ENCODE peak calls at places on chromosomes 2 and 18, in ten cellular contexts. U is left lung; J is bronchial epithelial cell; F is tibial artery; I is fibroblast of lung; R is stomach; K is prostate gland; M is CD4-positive, alpha-beta T cell; L is cardiac muscle cell; E is hepatocyte. D is an unnamed sample.

GRCh38 chr2:231300722-231301076 is 94.8 kb upstream of the B3GNT7 start:
- DNase-seq in K (no peak), L (no peak), R (no peak), I (no peak), U (no peak), E (no peak), M (no peak), F (no peak), J (no peak), D (no peak)

GRCh38 chr2:168751104-168751768 is 51.2 kb upstream of the NOSTRIN start:
- DNase-seq in M (peak; percentile 7), L (no peak), E (no peak), K (no peak), F (no peak), J (no peak), I (no peak), R (no peak), U (no peak), D (no peak)

GRCh38 chr18:40355701-40356100 is 1599.3 kb upstream of the PIK3C3 start:
- DNase-seq in I (peak; percentile 48), E (no peak), U (no peak), M (no peak), F (no peak), R (no peak), L (no peak), J (peak; percentile 54), K (no peak), D (no peak)

GRCh38 chr2:229296016-229296415 is 24.9 kb upstream of the PID1 start:
- DNase-seq in I (no peak), F (no peak), J (no peak), M (no peak), K (no peak), E (no peak), R (no peak), L (no peak), U (no peak), D (no peak)

GRCh38 chr2:5666798-5667197 is 25.4 kb upstream of the SOX11 start:
- DNase-seq in K (no peak), I (peak; percentile 41), J (no peak), U (no peak), R (no peak), E (no peak), M (no peak), F (no peak), L (no peak), D (no peak)

GRCh38 chr18:24793742-24794141 is 333.3 kb downstream of the HRH4 start:
- DNase-seq in J (no peak), M (no peak), L (no peak), F (no peak), E (no peak), R (no peak), K (no peak), U (no peak), I (no peak), D (no peak)

GRCh38 chr18:55289775-55290174 is 298.2 kb downstream of the TCF4 start:
- DNase-seq in M (no peak), K (no peak), E (no peak), F (no peak), I (no peak), U (no peak), L (no peak), J (no peak), R (no peak), D (no peak)

GRCh38 chr2:157932480-157933205 is 56.5 kb upstream of the ACVR1 start:
- DNase-seq in J (no peak), I (peak; percentile 28), R (no peak), L (no peak), E (peak; percentile 18), U (no peak), F (no peak), M (no peak), K (no peak), D (no peak)

GRCh38 chr2:23509593-23510295 is 124.8 kb downstream of the KLHL29 start:
- DNase-seq in F (no peak), L (no peak), E (no peak), K (no peak), U (no peak), R (no peak), J (no peak), M (no peak), I (no peak), D (no peak)

GRCh38 chr2:69192176-69192945 is 179.4 kb downstream of the ANTXR1 start:
- DNase-seq in U (no peak), L (no peak), K (no peak), J (no peak), E (no peak), R (no peak), M (no peak), I (peak; percentile 69), F (no peak), D (no peak)

GRCh38 chr2:50831666-50832065 is 200.3 kb downstream of the NRXN1 start:
- DNase-seq in J (no peak), K (no peak), E (no peak), M (no peak), I (no peak), L (no peak), U (no peak), F (no peak), R (no peak), D (no peak)

GRCh38 chr2:128573116-128573515 is 254.4 kb upstream of the HS6ST1 start:
- DNase-seq in F (no peak), I (no peak), E (no peak), R (no peak), L (no peak), J (no peak), M (no peak), K (no peak), U (no peak), D (no peak)

GRCh38 chr2:212242739-212243138 is 295.9 kb downstream of the ERBB4 start:
- DNase-seq in I (no peak), R (no peak), K (no peak), M (no peak), U (no peak), F (no peak), J (no peak), E (no peak), L (peak; percentile 10), D (no peak)

GRCh38 chr2:151900261-151900660 is 72.0 kb upstream of the ARL5A start:
- DNase-seq in R (no peak), K (no peak), J (no peak), I (no peak), U (no peak), L (no peak), M (no peak), F (no peak), E (no peak), D (no peak)

GRCh38 chr2:197086500-197086899 is 160.0 kb upstream of the PGAP1 start:
- DNase-seq in K (no peak), I (no peak), U (no peak), J (no peak), F (no peak), E (no peak), R (no peak), M (no peak), L (no peak), D (no peak)
- TF ChIP-seq CTCF in K (no peak), I (no peak), U (no peak), J (no peak), F (no peak), E (no peak), R (no peak), M (no peak), L (no peak), D (no peak)

GRCh38 chr2:120577896-120578295 is 157.8 kb upstream of the GLI2 start:
- DNase-seq in K (no peak), U (no peak), R (no peak), F (no peak), J (no peak), L (no peak), E (no peak), M (no peak), I (no peak), D (peak; percentile 3)

GRCh38 chr2:120578576-120579352 is 156.9 kb upstream of the GLI2 start:
- DNase-seq in U (no peak), K (no peak), R (no peak), I (no peak), E (no peak), F (no peak), M (no peak), L (no peak), J (no peak), D (peak; percentile 41)

GRCh38 chr2:120579916-120580685 is 155.6 kb upstream of the GLI2 start:
- DNase-seq in I (no peak), F (no peak), U (no peak), R (no peak), L (no peak), K (no peak), E (no peak), J (no peak), M (no peak), D (peak; percentile 3)

GRCh38 chr2:120576509-120577474 is 158.9 kb upstream of the GLI2 start:
- DNase-seq in K (no peak), U (no peak), E (no peak), M (no peak), J (peak; percentile 20), F (no peak), I (peak; percentile 19), L (no peak), R (peak; percentile 39), D (peak; percentile 76)

DNA sequence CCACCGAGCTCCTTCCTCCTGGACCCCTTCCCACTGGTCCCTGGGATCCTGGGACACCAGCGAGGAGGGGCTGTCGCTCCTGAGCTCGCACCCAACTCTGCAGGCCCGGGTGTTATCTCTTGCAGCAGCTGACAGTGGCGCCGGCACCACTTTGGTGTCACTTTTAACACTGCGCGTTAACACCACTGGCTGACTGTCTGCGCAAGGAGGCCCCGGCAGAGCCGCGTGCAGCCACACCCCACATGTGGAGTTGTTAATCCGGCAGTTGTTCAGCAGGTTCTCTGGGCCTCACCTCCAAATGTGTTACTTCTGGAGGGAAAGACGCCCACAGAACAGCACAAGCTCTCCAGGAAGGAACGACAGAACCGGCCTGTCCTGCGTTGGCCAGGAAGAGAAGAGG is 155.0 kb upstream of the GLI2 start:
- DNase-seq in K (peak; percentile 14), R (no peak), E (no peak), I (no peak), M (no peak), F (no peak), U (no peak), L (no peak), J (no peak), D (peak; percentile 4)
- H3K27me3 ChIP-seq in K (no peaks in the 10 kb centered on the region), R (peaks cover 10% of the 10 kb centered on the region), E (peaks cover 5% of the 10 kb centered on the region), I (peaks cover 21% of the 10 kb centered on the region), M (peaks cover 6% of the 10 kb centered on the region), F (no peaks in the 10 kb centered on the region), U (peaks cover 65% of the 10 kb centered on the region), L (peaks cover 57% of the 10 kb centered on the region), J (no peaks in the 10 kb centered on the region), D (no peaks in the 10 kb centered on the region)

GRCh38 chr2:147595200-147595599 is 249.6 kb upstream of the ACVR2A start:
- DNase-seq in L (no peak), I (no peak), J (no peak), E (no peak), U (no peak), R (no peak), F (peak; percentile 34), M (no peak), K (no peak), D (peak; percentile 19)
- TF ChIP-seq CTCF in L (no peak), I (no peak), J (no peak), E (no peak), U (no peak), R (no peak), F (no peak), M (no peak), K (no peak), D (no peak)

DNA sequence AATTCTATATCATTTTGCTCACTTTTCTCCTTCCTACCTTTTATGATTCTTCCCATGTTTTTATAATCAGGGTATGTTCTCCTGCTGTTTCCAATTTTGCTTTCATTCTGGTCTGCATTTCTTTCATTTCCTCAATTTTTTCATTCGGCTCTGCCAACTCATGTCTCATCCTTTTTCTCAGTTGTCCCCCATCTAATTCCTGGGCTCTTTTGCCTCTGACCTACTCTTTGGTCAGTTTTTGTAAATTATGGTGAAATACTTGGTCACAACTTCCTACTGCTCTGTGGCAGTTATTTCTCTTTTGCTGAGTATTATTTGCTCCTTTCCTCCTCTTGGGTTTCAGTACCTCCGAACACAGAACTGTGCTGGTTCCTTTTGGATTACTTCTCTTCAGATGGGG is 27.4 kb downstream of the MYO7B start:
- DNase-seq in R (no peak), K (no peak), U (no peak), J (no peak), M (no peak), F (no peak), I (no peak), L (no peak), E (no peak), D (no peak)
- H3K27me3 ChIP-seq in R (peaks cover 4% of the 10 kb centered on the region), K (no peaks in the 10 kb centered on the region), U (no peaks in the 10 kb centered on the region), J (peaks cover 4% of the 10 kb centered on the region), M (peaks cover 6% of the 10 kb centered on the region), F (no peaks in the 10 kb centered on the region), I (peaks cover 10% of the 10 kb centered on the region), L (no peaks in the 10 kb centered on the region), E (no peaks in the 10 kb centered on the region), D (no peaks in the 10 kb centered on the region)

D was measured in psoas muscle.